ENCODE peak calls at places on chromosomes 4 and X, in five cellular contexts. B, Q, V, T and S are unnamed samples.

GRCh38 chrX:132270699-132271098 is 51.5 kb upstream of the RAP2C start:
- DNase-seq in Q (peak), B (peak), T (peak), V (no peak), S (no peak)

GRCh38 chrX:139734996-139735395 is 27.0 kb upstream of the MCF2 start:
- DNase-seq in V (no peak), B (no peak), Q (no peak), T (no peak), S (no peak)

GRCh38 chr4:96164814-96165351 is 325.0 kb downstream of the PDHA2 start:
- DNase-seq in Q (peak), T (no peak), V (no peak), B (peak), S (no peak)

GRCh38 chrX:129540068-129540653 is at the start of gene OCRL:
- DNase-seq in B (peak), Q (peak), T (peak), V (peak), S (peak)

GRCh38 chr4:113978561-113979156 is 788 bp downstream of the ARSJ start:
- DNase-seq in V (no peak), Q (no peak), T (peak), B (peak), S (no peak)

GRCh38 chr4:159435561-159436023 is 332.7 kb downstream of the RAPGEF2 start:
- DNase-seq in V (no peak), T (no peak), B (no peak), Q (no peak), S (no peak)

GRCh38 chr4:109278594-109279031 is 23.8 kb downstream of the COL25A1 start:
- DNase-seq in V (no peak), Q (no peak), T (no peak), B (no peak), S (no peak)

GRCh38 chrX:24082446-24082845 is 27.7 kb downstream of the EIF2S3 start:
- DNase-seq in T (no peak), V (no peak), B (no peak), Q (no peak), S (no peak)

GRCh38 chr4:16082424-16083216 is 1.2 kb downstream of the PROM1 start:
- DNase-seq in T (peak), B (peak), Q (no peak), V (no peak), S (peak)

GRCh38 chr4:38194202-38194601 is 234.0 kb downstream of the PTTG2 start:
- DNase-seq in T (no peak), Q (no peak), B (no peak), V (no peak), S (no peak)

GRCh38 chr4:14749910-14750309 is 252.4 kb upstream of the CPEB2 start:
- DNase-seq in B (peak), T (peak), V (no peak), Q (peak), S (no peak)

GRCh38 chrX:135596495-135596894 is 76.0 kb downstream of the INTS6L start:
- DNase-seq in Q (peak), T (peak), V (no peak), B (peak), S (no peak)

GRCh38 chr4:40264995-40265909 is 68.4 kb downstream of the RHOH start:
- DNase-seq in V (no peak), B (peak), Q (peak), T (no peak), S (no peak)

GRCh38 chrX:23901805-23902204 is 5.9 kb downstream of the APOO start:
- DNase-seq in T (peak), V (peak), B (peak), Q (peak), S (peak)

GRCh38 chr4:176755624-176756023 is 37.1 kb downstream of the VEGFC start:
- DNase-seq in T (no peak), B (no peak), Q (no peak), V (no peak), S (no peak)

GRCh38 chrX:53738370-53738909 is 51.9 kb upstream of the HUWE1 start:
- DNase-seq in T (no peak), V (no peak), B (no peak), Q (no peak), S (no peak)

GRCh38 chrX:113297456-113297855 is 456.8 kb upstream of the AMOT start:
- DNase-seq in Q (no peak), T (no peak), B (peak), V (no peak), S (no peak)

GRCh38 chr4:52100062-52100461 is 49.0 kb downstream of the SPATA18 start:
- DNase-seq in Q (peak), B (peak), T (no peak), V (no peak), S (no peak)

GRCh38 chrX:106696502-106696901 is 30.0 kb upstream of the RNF128 start:
- DNase-seq in V (no peak), B (no peak), Q (no peak), T (no peak), S (no peak)

GRCh38 chr4:4271912-4272311 is 18.0 kb downstream of the LYAR start:
- DNase-seq in Q (peak), B (no peak), V (no peak), T (peak), S (no peak)

GRCh38 chrX:5810636-5811035 is 418.0 kb downstream of the NLGN4X start:
- DNase-seq in T (no peak), B (no peak), V (no peak), Q (no peak), S (no peak)

GRCh38 chr4:176205299-176205698 is 9.9 kb upstream of the SPATA4 start:
- DNase-seq in Q (no peak), B (no peak), V (no peak), T (no peak), S (no peak)

GRCh38 chr4:53734584-53735363 is 143.5 kb upstream of the LNX1 start:
- DNase-seq in T (no peak), V (no peak), B (peak), Q (peak), S (no peak)

GRCh38 chrX:131746491-131746968 is 202.7 kb downstream of the OR13H1 start:
- DNase-seq in V (no peak), B (peak), Q (no peak), T (peak), S (no peak)

GRCh38 chr4:57064811-57065711 is 45.1 kb downstream of the IGFBP7 start:
- DNase-seq in T (no peak), Q (peak), V (no peak), B (peak), S (no peak)

GRCh38 chrX:3712870-3713224 is 602 bp downstream of the PRKX start:
- DNase-seq in V (peak), B (no peak), Q (no peak), T (no peak), S (no peak)

GRCh38 chr4:73707269-73707875 is 33.0 kb upstream of the CXCL8 start:
- DNase-seq in Q (no peak), T (peak), B (no peak), V (no peak), S (no peak)

GRCh38 chr4:48031802-48032525 is 15.4 kb downstream of the NIPAL1 start:
- DNase-seq in B (peak), T (no peak), Q (peak), V (no peak), S (no peak)

GRCh38 chrX:151722241-151722846 is 6.5 kb downstream of the FATE1 start:
- DNase-seq in Q (peak), B (peak), T (peak), V (no peak), S (no peak)

GRCh38 chr4:3045500-3045850 is 28.9 kb downstream of the HTT-AS start:
- DNase-seq in B (peak), T (peak), V (no peak), Q (peak), S (no peak)